ENCODE peak calls at places on chromosomes 2 and 18, in nine cellular contexts. O is AG04449, N is astrocyte of the spinal cord, M is IMR-90, S is A549, Q is lower lobe of right lung, W is fibroblast of pulmonary artery, T is HCT116, L is endothelial cell. A is an unnamed sample.
A peak's percentile ranks its signal among the peaks of the same experiment; 100 is the strongest.

GRCh38 chr2:217660423-217660822 is 342.4 kb downstream of the TNS1 start:
- DNase-seq in O (no peak), N (no peak), M (no peak), S (no peak), Q (no peak), W (no peak), T (no peak), L (no peak), A (no peak)

GRCh38 chr2:160205511-160205910 is 5.4 kb upstream of the ITGB6 start:
- DNase-seq in O (no peak), N (peak; percentile 99), M (peak; percentile 97), S (peak; percentile 90), Q (peak; percentile 54), W (peak; percentile 89), T (peak; percentile 99), L (no peak), A (no peak)

GRCh38 chr2:116510117-116510671 is 1304.3 kb upstream of the DDX18 start:
- DNase-seq in O (no peak), N (peak; percentile 4), M (no peak), S (no peak), Q (no peak), W (peak; percentile 3), T (no peak), L (peak; percentile 17), A (peak; percentile 2)

GRCh38 chr2:179619947-179620467 is 241.4 kb downstream of the ZNF385B start:
- DNase-seq in O (no peak), N (no peak), M (no peak), S (no peak), Q (no peak), W (no peak), T (no peak), L (no peak), A (no peak)

GRCh38 chr2:70127920-70128444 is 40.7 kb downstream of the PCBP1 start:
- DNase-seq in O (no peak), N (no peak), M (no peak), S (no peak), Q (no peak), W (no peak), T (no peak), L (no peak), A (peak; percentile 14)

GRCh38 chr2:3461781-3462492 is 57.4 kb downstream of the ADI1 start:
- DNase-seq in O (no peak), N (peak; percentile 70), M (peak; percentile 65), S (peak; percentile 60), Q (peak; percentile 25), W (peak; percentile 79), T (peak; percentile 28), L (peak; percentile 43), A (peak; percentile 88)

GRCh38 chr2:172380436-172381274 is 46.7 kb upstream of the ITGA6 start:
- DNase-seq in O (no peak), N (peak; percentile 12), M (no peak), S (no peak), Q (no peak), W (no peak), T (no peak), L (no peak), A (no peak)

GRCh38 chr2:240596491-240596931 is 10.0 kb downstream of the CAPN10 start:
- DNase-seq in O (no peak), N (no peak), M (no peak), S (no peak), Q (peak; percentile 30), W (no peak), T (no peak), L (no peak), A (no peak)

GRCh38 chr2:128390256-128390990 is 71.8 kb upstream of the HS6ST1 start:
- DNase-seq in O (no peak), N (no peak), M (no peak), S (no peak), Q (peak; percentile 35), W (no peak), T (no peak), L (no peak), A (no peak)

GRCh38 chr18:33432857-33433256 is 7.7 kb downstream of the CCDC178 start:
- DNase-seq in O (no peak), N (no peak), M (peak; percentile 1), S (no peak), Q (no peak), W (no peak), T (no peak), L (no peak), A (no peak)

GRCh38 chr2:28470759-28471158 is 25.1 kb upstream of the PLB1 start:
- DNase-seq in O (no peak), N (no peak), M (no peak), S (no peak), Q (no peak), W (no peak), T (no peak), L (no peak), A (no peak)

GRCh38 chr2:222671259-222672067 is at the start of gene MOGAT1:
- DNase-seq in O (no peak), N (peak; percentile 20), M (no peak), S (peak; percentile 11), Q (peak; percentile 76), W (peak; percentile 7), T (no peak), L (peak; percentile 43), A (no peak)

GRCh38 chr2:74502720-74503505 is 3.5 kb upstream of the LBX2 start:
- DNase-seq in O (no peak), N (peak; percentile 83), M (peak; percentile 84), S (peak; percentile 79), Q (peak; percentile 87), W (peak; percentile 89), T (peak; percentile 57), L (peak; percentile 53), A (peak; percentile 82)
- TF ChIP-seq CTCF in O (peak; percentile 55), N (peak; percentile 43), M (peak; percentile 20), S (peak; percentile 43), Q (peak; percentile 24), W (peak; percentile 32), T (peak; percentile 44), L (no peak), A (peak; percentile 33)

GRCh38 chr2:231961349-231962166 is at the start of gene DIS3L2:
- DNase-seq in O (peak; percentile 5), N (peak; percentile 81), M (peak; percentile 70), S (peak; percentile 73), Q (peak; percentile 93), W (peak; percentile 83), T (peak; percentile 63), L (peak; percentile 81), A (peak; percentile 94)
- TF ChIP-seq CTCF in O (no peak), N (no peak), M (no peak), S (no peak), Q (no peak), W (no peak), T (no peak), L (no peak), A (no peak)

GRCh38 chr2:25293958-25294513 is 47.7 kb downstream of the DNMT3A start:
- DNase-seq in O (no peak), N (no peak), M (no peak), S (no peak), Q (no peak), W (no peak), T (no peak), L (no peak), A (no peak)
- TF ChIP-seq CTCF in O (no peak), N (no peak), M (no peak), S (no peak), Q (no peak), W (no peak), T (no peak), L (no peak), A (no peak)

GRCh38 chr2:46780801-46781445 is 134.7 kb downstream of the MCFD2 start:
- DNase-seq in O (no peak), N (no peak), M (peak; percentile 56), S (no peak), Q (no peak), W (peak; percentile 57), T (no peak), L (peak; percentile 18), A (no peak)
- TF ChIP-seq CTCF in O (no peak), N (peak; percentile 18), M (peak; percentile 34), S (no peak), Q (no peak), W (peak; percentile 31), T (peak; percentile 38), L (no peak), A (no peak)

A was measured in GM20000.